ENCODE peak calls at places on chromosomes 4 and X, in six cellular contexts. One of them, this sample, is unnamed.

GRCh38 chrX:30863969-30864368 is 25.1 kb downstream of the TAB3 start:
- DNase-seq in OCI-LY7: no peak
- DNase-seq in A549: no peak
- DNase-seq in uterus: no peak
- DNase-seq in tibial artery: no peak
- DNase-seq in AG04450: peak; percentile 6
- DNase-seq in this sample: no peak

GRCh38 chrX:20217279-20217678 is 49.4 kb downstream of the RPS6KA3 start:
- DNase-seq in A549: peak; percentile 13
- DNase-seq in OCI-LY7: no peak
- DNase-seq in tibial artery: no peak
- DNase-seq in AG04450: no peak
- DNase-seq in uterus: no peak
- DNase-seq in this sample: no peak

GRCh38 chr4:14916554-14917304 is 85.6 kb upstream of the CPEB2 start:
- DNase-seq in OCI-LY7: no peak
- DNase-seq in A549: peak; percentile 51
- DNase-seq in tibial artery: no peak
- DNase-seq in AG04450: peak; percentile 8
- DNase-seq in uterus: no peak
- DNase-seq in this sample: no peak

GRCh38 chr4:118842055-118842454 is 6.1 kb upstream of the SEC24D start:
- DNase-seq in OCI-LY7: no peak
- DNase-seq in uterus: no peak
- DNase-seq in tibial artery: no peak
- DNase-seq in A549: no peak
- DNase-seq in AG04450: no peak
- DNase-seq in this sample: no peak

GRCh38 chrX:74232859-74233258 is 71.1 kb upstream of the ZCCHC13 start:
- DNase-seq in OCI-LY7: no peak
- DNase-seq in AG04450: no peak
- DNase-seq in A549: no peak
- DNase-seq in uterus: no peak
- DNase-seq in tibial artery: no peak
- DNase-seq in this sample: no peak

GRCh38 chrX:52363247-52363883 is 5.5 kb upstream of the XAGE2 start:
- DNase-seq in AG04450: no peak
- DNase-seq in OCI-LY7: no peak
- DNase-seq in A549: no peak
- DNase-seq in uterus: no peak
- DNase-seq in tibial artery: no peak
- DNase-seq in this sample: no peak

GRCh38 chr4:128570380-128570779 is 239.1 kb upstream of the JADE1 start:
- DNase-seq in OCI-LY7: no peak
- DNase-seq in uterus: peak; percentile 67
- DNase-seq in A549: no peak
- DNase-seq in tibial artery: peak; percentile 82
- DNase-seq in AG04450: no peak
- DNase-seq in this sample: no peak

GRCh38 chr4:88503344-88503743 is 20.2 kb downstream of the PYURF start:
- DNase-seq in AG04450: no peak
- DNase-seq in uterus: no peak
- DNase-seq in OCI-LY7: no peak
- DNase-seq in A549: no peak
- DNase-seq in tibial artery: no peak
- DNase-seq in this sample: no peak

GRCh38 chrX:17697191-17697590 is 40.1 kb upstream of the SCML1 start:
- DNase-seq in AG04450: no peak
- DNase-seq in tibial artery: no peak
- DNase-seq in OCI-LY7: no peak
- DNase-seq in A549: no peak
- DNase-seq in uterus: no peak
- DNase-seq in this sample: no peak

GRCh38 chr4:185794637-185795036 is 17.4 kb downstream of the SORBS2 start:
- DNase-seq in tibial artery: no peak
- DNase-seq in AG04450: no peak
- DNase-seq in OCI-LY7: no peak
- DNase-seq in A549: no peak
- DNase-seq in uterus: no peak
- DNase-seq in this sample: no peak

GRCh38 chr4:148391056-148391455 is 51.2 kb downstream of the NR3C2 start:
- DNase-seq in AG04450: no peak
- DNase-seq in uterus: no peak
- DNase-seq in A549: no peak
- DNase-seq in tibial artery: no peak
- DNase-seq in OCI-LY7: no peak
- DNase-seq in this sample: no peak

GRCh38 chrX:50769389-50770063 is 44.5 kb downstream of the SHROOM4 start:
- DNase-seq in tibial artery: no peak
- DNase-seq in A549: no peak
- DNase-seq in uterus: no peak
- DNase-seq in OCI-LY7: no peak
- DNase-seq in AG04450: no peak
- DNase-seq in this sample: no peak

GRCh38 chr4:94695389-94695788 is 62.4 kb upstream of the BMPR1B start:
- DNase-seq in A549: no peak
- DNase-seq in OCI-LY7: no peak
- DNase-seq in AG04450: no peak
- DNase-seq in uterus: no peak
- DNase-seq in tibial artery: no peak
- DNase-seq in this sample: no peak

GRCh38 chr4:110550260-110550659 is 72.6 kb downstream of the PITX2 start:
- DNase-seq in AG04450: no peak
- DNase-seq in tibial artery: no peak
- DNase-seq in uterus: no peak
- DNase-seq in OCI-LY7: no peak
- DNase-seq in A549: no peak
- DNase-seq in this sample: no peak

GRCh38 chrX:151753313-151754041 is 18.9 kb downstream of the CNGA2 start:
- DNase-seq in tibial artery: peak; percentile 30
- DNase-seq in AG04450: peak; percentile 1
- DNase-seq in OCI-LY7: no peak
- DNase-seq in A549: peak; percentile 50
- DNase-seq in uterus: peak; percentile 31
- DNase-seq in this sample: peak; percentile 46

GRCh38 chrX:96002401-96002800 is 682.2 kb upstream of the DIAPH2 start:
- DNase-seq in OCI-LY7: no peak
- DNase-seq in tibial artery: no peak
- DNase-seq in uterus: no peak
- DNase-seq in AG04450: peak; percentile 18
- DNase-seq in A549: no peak
- DNase-seq in this sample: no peak

GRCh38 chr4:186949847-186950246 is 226.2 kb upstream of the FAT1 start:
- DNase-seq in uterus: no peak
- DNase-seq in AG04450: no peak
- DNase-seq in tibial artery: no peak
- DNase-seq in OCI-LY7: no peak
- DNase-seq in A549: no peak
- DNase-seq in this sample: no peak

GRCh38 chr4:127251423-127251822 is 381.3 kb upstream of the INTU start:
- DNase-seq in uterus: no peak
- DNase-seq in OCI-LY7: no peak
- DNase-seq in AG04450: no peak
- DNase-seq in tibial artery: no peak
- DNase-seq in A549: no peak
- DNase-seq in this sample: no peak

GRCh38 chrX:41981481-41982013 is 58.2 kb upstream of the CASK start:
- DNase-seq in A549: no peak
- DNase-seq in tibial artery: no peak
- DNase-seq in OCI-LY7: no peak
- DNase-seq in AG04450: no peak
- DNase-seq in uterus: no peak
- DNase-seq in this sample: no peak

GRCh38 chr4:78776031-78776728 is at the start of gene BMP2K:
- DNase-seq in uterus: peak; percentile 70
- DNase-seq in OCI-LY7: peak; percentile 88
- DNase-seq in AG04450: no peak
- DNase-seq in tibial artery: peak; percentile 66
- DNase-seq in A549: peak; percentile 39
- DNase-seq in this sample: peak; percentile 85

GRCh38 chr4:113411496-113411938 is 350.0 kb downstream of the CAMK2D start:
- DNase-seq in AG04450: peak; percentile 87
- DNase-seq in OCI-LY7: no peak
- DNase-seq in tibial artery: peak; percentile 60
- DNase-seq in A549: no peak
- DNase-seq in uterus: no peak
- DNase-seq in this sample: peak; percentile 23

GRCh38 chr4:67776746-67777145 is 22.6 kb upstream of the GNRHR start:
- DNase-seq in OCI-LY7: no peak
- DNase-seq in tibial artery: no peak
- DNase-seq in A549: no peak
- DNase-seq in uterus: no peak
- DNase-seq in AG04450: no peak
- DNase-seq in this sample: no peak

GRCh38 chr4:52713456-52713937 is 37.7 kb downstream of the ERVMER34-1 start:
- DNase-seq in OCI-LY7: peak; percentile 48
- DNase-seq in A549: no peak
- DNase-seq in uterus: no peak
- DNase-seq in tibial artery: no peak
- DNase-seq in AG04450: no peak
- DNase-seq in this sample: peak; percentile 46

GRCh38 chrX:110045421-110045820 is 42.5 kb downstream of the TMEM164 start:
- DNase-seq in AG04450: no peak
- DNase-seq in OCI-LY7: no peak
- DNase-seq in uterus: no peak
- DNase-seq in tibial artery: no peak
- DNase-seq in A549: no peak
- DNase-seq in this sample: no peak

GRCh38 chr4:23789765-23790164 is 100.1 kb downstream of the PPARGC1A start:
- DNase-seq in uterus: peak; percentile 37
- DNase-seq in AG04450: no peak
- DNase-seq in A549: no peak
- DNase-seq in tibial artery: peak; percentile 70
- DNase-seq in OCI-LY7: no peak
- DNase-seq in this sample: peak; percentile 67

GRCh38 chr4:78056265-78057129 is 626 bp upstream of the FRAS1 start:
- DNase-seq in AG04450: no peak
- DNase-seq in OCI-LY7: peak; percentile 79
- DNase-seq in uterus: peak; percentile 70
- DNase-seq in A549: peak; percentile 61
- DNase-seq in tibial artery: peak; percentile 61
- DNase-seq in this sample: peak; percentile 79

GRCh38 chr4:162782778-162783507 is 383.7 kb downstream of the NAF1 start:
- DNase-seq in OCI-LY7: no peak
- DNase-seq in uterus: no peak
- DNase-seq in tibial artery: no peak
- DNase-seq in AG04450: no peak
- DNase-seq in A549: no peak
- DNase-seq in this sample: no peak

GRCh38 chr4:74934016-74934821 is 1.3 kb downstream of the PARM1 start:
- DNase-seq in AG04450: no peak
- DNase-seq in tibial artery: peak; percentile 33
- DNase-seq in OCI-LY7: no peak
- DNase-seq in A549: no peak
- DNase-seq in uterus: peak; percentile 35
- DNase-seq in this sample: peak; percentile 22

GRCh38 chrX:54045563-54046228 is 1.4 kb upstream of the PHF8 start:
- DNase-seq in uterus: no peak
- DNase-seq in OCI-LY7: no peak
- DNase-seq in A549: no peak
- DNase-seq in tibial artery: no peak
- DNase-seq in AG04450: no peak
- DNase-seq in this sample: no peak
- H3K27ac ChIP-seq in uterus: no peak overlapping the region
- H3K27ac ChIP-seq in OCI-LY7: peak overlapping the region; percentile 88
- H3K27ac ChIP-seq in A549: peak overlapping the region; percentile 99
- H3K27ac ChIP-seq in tibial artery: peak overlapping the region; percentile 99
- H3K27ac ChIP-seq in AG04450: no peak overlapping the region
- H3K27ac ChIP-seq in this sample: peak overlapping the region; percentile 93

GRCh38 chrX:62928906-62929305 is 422.2 kb downstream of the SPIN4 start:
- DNase-seq in uterus: no peak
- DNase-seq in AG04450: no peak
- DNase-seq in OCI-LY7: no peak
- DNase-seq in A549: no peak
- DNase-seq in tibial artery: no peak
- DNase-seq in this sample: no peak

GRCh38 chrX:62931625-62932024 is 419.5 kb downstream of the SPIN4 start:
- DNase-seq in tibial artery: no peak
- DNase-seq in uterus: no peak
- DNase-seq in A549: no peak
- DNase-seq in AG04450: no peak
- DNase-seq in OCI-LY7: no peak
- DNase-seq in this sample: no peak
- H3K9me3 ChIP-seq in tibial artery: no peaks in the 10 kb centered on the region
- H3K9me3 ChIP-seq in uterus: no peaks in the 10 kb centered on the region
- H3K9me3 ChIP-seq in A549: no peaks in the 10 kb centered on the region
- H3K9me3 ChIP-seq in AG04450: peaks cover 3% of the 10 kb centered on the region
- H3K9me3 ChIP-seq in OCI-LY7: no peaks in the 10 kb centered on the region
- H3K9me3 ChIP-seq in this sample: no peaks in the 10 kb centered on the region

GRCh38 chr4:26418850-26419249 is 71.4 kb downstream of the CCKAR start:
- DNase-seq in tibial artery: no peak
- DNase-seq in AG04450: no peak
- DNase-seq in A549: no peak
- DNase-seq in OCI-LY7: no peak
- DNase-seq in uterus: no peak
- DNase-seq in this sample: no peak
- H3K27ac ChIP-seq in tibial artery: no peak overlapping the region
- H3K27ac ChIP-seq in AG04450: no peak overlapping the region
- H3K27ac ChIP-seq in A549: no peak overlapping the region
- H3K27ac ChIP-seq in OCI-LY7: no peak overlapping the region
- H3K27ac ChIP-seq in uterus: no peak overlapping the region
- H3K27ac ChIP-seq in this sample: no peak overlapping the region

GRCh38 chr4:19947349-19947748 is 304.4 kb upstream of the SLIT2 start:
- DNase-seq in AG04450: peak; percentile 18
- DNase-seq in A549: no peak
- DNase-seq in tibial artery: no peak
- DNase-seq in uterus: no peak
- DNase-seq in OCI-LY7: no peak
- DNase-seq in this sample: no peak

GRCh38 chr4:19944251-19944650 is 307.5 kb upstream of the SLIT2 start:
- DNase-seq in uterus: no peak
- DNase-seq in OCI-LY7: no peak
- DNase-seq in AG04450: no peak
- DNase-seq in A549: no peak
- DNase-seq in tibial artery: no peak
- DNase-seq in this sample: no peak

GRCh38 chr4:19945501-19945900 is 306.2 kb upstream of the SLIT2 start:
- DNase-seq in tibial artery: no peak
- DNase-seq in AG04450: no peak
- DNase-seq in OCI-LY7: no peak
- DNase-seq in A549: no peak
- DNase-seq in uterus: no peak
- DNase-seq in this sample: no peak

GRCh38 chr4:19944806-19945205 is 306.9 kb upstream of the SLIT2 start:
- DNase-seq in A549: no peak
- DNase-seq in tibial artery: no peak
- DNase-seq in OCI-LY7: no peak
- DNase-seq in uterus: no peak
- DNase-seq in AG04450: no peak
- DNase-seq in this sample: no peak

DNA sequence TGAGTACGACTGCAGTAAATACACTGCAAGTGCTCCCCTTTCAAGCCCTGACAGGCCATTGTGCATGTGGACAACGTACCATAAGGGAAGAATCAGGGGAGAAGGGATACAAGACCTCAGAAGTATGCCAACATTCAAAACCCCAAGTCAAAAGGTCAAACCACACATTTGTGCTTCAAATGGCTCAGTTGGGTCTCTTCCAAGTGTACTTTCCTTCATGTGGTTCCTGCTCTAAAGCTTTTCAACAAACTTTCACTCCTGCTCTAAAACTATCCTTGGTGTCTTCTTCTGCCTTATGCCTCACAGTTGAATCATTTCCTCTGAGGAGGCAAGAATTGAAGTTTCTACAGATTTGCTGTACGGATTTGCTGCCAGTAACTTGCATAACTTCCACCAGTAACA is 305.7 kb upstream of the SLIT2 start:
- DNase-seq in tibial artery: no peak
- DNase-seq in AG04450: peak; percentile 94
- DNase-seq in A549: no peak
- DNase-seq in OCI-LY7: no peak
- DNase-seq in uterus: no peak
- DNase-seq in this sample: no peak
- H3K9me3 ChIP-seq in tibial artery: no peaks in the 10 kb centered on the region
- H3K9me3 ChIP-seq in AG04450: no peaks in the 10 kb centered on the region
- H3K9me3 ChIP-seq in A549: no peaks in the 10 kb centered on the region
- H3K9me3 ChIP-seq in OCI-LY7: no peaks in the 10 kb centered on the region
- H3K9me3 ChIP-seq in uterus: no peaks in the 10 kb centered on the region
- H3K9me3 ChIP-seq in this sample: no peaks in the 10 kb centered on the region